ENCODE peak calls at places on chromosomes 12 and 14, in five cellular contexts. I is ovary, Q is SJSA1, S is K562, B is upper lobe of left lung. H is an unnamed sample. For H3K4me1, the result is how much of the 10 kb centered on the place peaks cover.

GRCh38 chr14:105241641-105242040 is 6.7 kb upstream of the BTBD6 start:
- DNase-seq in I (no peak), Q (no peak), S (no peak), B (no peak), H (no peak)

GRCh38 chr14:50943261-50943942 is 881 bp downstream of the PYGL start:
- DNase-seq in I (peak), Q (no peak), S (peak), B (peak), H (no peak)

GRCh38 chr12:115308918-115309317 is 624.9 kb upstream of the TBX3 start:
- DNase-seq in I (no peak), Q (no peak), S (no peak), B (no peak), H (no peak)

GRCh38 chr14:102126807-102127455 is 12.8 kb upstream of the WDR20 start:
- DNase-seq in I (no peak), Q (no peak), S (no peak), B (no peak), H (no peak)

GRCh38 chr12:4417471-4417870 is 28.1 kb downstream of the FGF6 start:
- DNase-seq in I (no peak), Q (no peak), S (no peak), B (no peak), H (no peak)

GRCh38 chr14:30982583-30982982 is 42.9 kb upstream of the AP4S1 start:
- DNase-seq in I (no peak), Q (no peak), S (no peak), B (no peak), H (no peak)

GRCh38 chr12:25023808-25024207 is 74.9 kb upstream of the BCAT1 start:
- DNase-seq in I (no peak), Q (no peak), S (no peak), B (no peak), H (no peak)

GRCh38 chr14:95460647-95461478 is 55.6 kb downstream of the SYNE3 start:
- DNase-seq in I (peak), Q (peak), S (no peak), B (no peak), H (peak)

GRCh38 chr12:79402626-79403025 is 288.1 kb downstream of the PAWR start:
- DNase-seq in I (no peak), Q (no peak), S (no peak), B (no peak), H (no peak)

GRCh38 chr12:79420146-79420618 is 270.6 kb downstream of the PAWR start:
- DNase-seq in I (no peak), Q (peak), S (no peak), B (no peak), H (no peak)

GRCh38 chr12:48192861-48193260 is 9.4 kb downstream of the CCDC184 start:
- DNase-seq in I (no peak), Q (no peak), S (no peak), B (no peak), H (no peak)

GRCh38 chr12:107369679-107370078 is 276.3 kb upstream of the CRY1 start:
- DNase-seq in I (no peak), Q (no peak), S (no peak), B (no peak), H (no peak)

GRCh38 chr14:90434370-90435020 is 37.7 kb downstream of the CALM1 start:
- DNase-seq in I (no peak), Q (no peak), S (no peak), B (no peak), H (no peak)

GRCh38 chr12:101832030-101832429 is 1.3 kb upstream of the GNPTAB start:
- DNase-seq in I (no peak), Q (no peak), S (peak), B (no peak), H (no peak)

GRCh38 chr12:83954939-83955601 is 957.5 kb downstream of the SLC6A15 start:
- DNase-seq in I (no peak), Q (no peak), S (no peak), B (no peak), H (no peak)

GRCh38 chr12:119176267-119177055 is 2.3 kb upstream of the HSPB8 start:
- DNase-seq in I (peak), Q (peak), S (no peak), B (peak), H (peak)

GRCh38 chr12:67669925-67670631 is 21.5 kb downstream of the DYRK2 start:
- DNase-seq in I (no peak), Q (peak), S (no peak), B (no peak), H (no peak)

GRCh38 chr12:67669217-67669924 is 20.8 kb downstream of the DYRK2 start:
- DNase-seq in I (no peak), Q (no peak), S (no peak), B (no peak), H (no peak)

GRCh38 chr12:67665679-67666078 is 17.1 kb downstream of the DYRK2 start:
- DNase-seq in I (no peak), Q (no peak), S (no peak), B (no peak), H (no peak)

GRCh38 chr12:67666605-67667004 is 18.1 kb downstream of the DYRK2 start:
- DNase-seq in I (no peak), Q (no peak), S (no peak), B (no peak), H (no peak)

GRCh38 chr12:67667276-67668073 is 18.9 kb downstream of the DYRK2 start:
- DNase-seq in I (peak), Q (no peak), S (no peak), B (peak), H (no peak)
- H3K4me1 ChIP-seq in I (under half), Q (under half), S (under half), B (under half), H (under half)

DNA sequence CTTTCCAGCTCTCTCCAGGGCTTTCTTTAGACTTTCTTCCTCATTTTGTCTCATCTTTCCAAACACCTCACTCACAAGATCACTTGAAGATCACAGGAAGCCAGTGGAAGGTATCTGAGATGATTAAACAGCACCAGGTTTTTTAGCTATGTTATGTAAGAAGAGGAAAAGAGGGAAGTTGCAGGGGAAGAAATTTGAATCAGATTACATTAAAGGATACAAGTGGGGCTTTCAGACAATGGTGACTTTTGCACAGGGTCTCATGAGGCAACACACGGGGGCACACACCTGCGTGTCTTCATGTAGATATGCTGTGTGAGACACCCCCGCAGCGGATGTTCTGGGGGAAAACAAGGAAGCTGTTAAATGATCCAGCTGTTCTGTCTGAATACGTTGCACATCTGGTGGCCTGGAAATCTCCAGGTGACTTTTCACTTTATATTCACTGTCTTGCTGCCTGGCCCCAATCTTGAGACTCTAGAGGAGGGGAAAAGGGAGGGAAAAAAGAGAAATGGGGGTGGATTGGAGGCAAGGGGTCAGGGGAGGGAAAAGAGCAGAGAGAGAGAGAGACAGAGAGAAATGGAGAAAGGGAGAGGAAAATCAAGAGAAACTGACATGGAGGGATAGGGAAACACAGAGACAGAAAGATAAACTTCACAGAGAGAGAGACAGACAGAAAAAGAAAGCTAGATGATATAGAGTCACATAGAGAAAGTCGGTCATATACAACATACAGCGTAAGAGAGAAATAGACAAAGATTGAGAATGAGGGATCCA is 36.3 kb upstream of the PPP1CC start:
- DNase-seq in I (no peak), Q (no peak), S (no peak), B (no peak), H (no peak)
- H3K4me1 ChIP-seq in I (under half), Q (under half), S (under half), B (under half), H (under half)

GRCh38 chr14:103522028-103522581 is 525 bp downstream of the CKB start:
- DNase-seq in I (peak), Q (no peak), S (peak), B (no peak), H (no peak)

GRCh38 chr14:103522649-103523582 is at the start of gene CKB:
- DNase-seq in I (peak), Q (no peak), S (peak), B (no peak), H (no peak)

GRCh38 chr14:103526247-103526913 is 2.6 kb upstream of the TRMT61A start:
- DNase-seq in I (no peak), Q (no peak), S (no peak), B (no peak), H (no peak)

GRCh38 chr14:103523583-103523969 is 946 bp upstream of the CKB start:
- DNase-seq in I (no peak), Q (no peak), S (no peak), B (no peak), H (no peak)

GRCh38 chr14:103524002-103524785 is 1.6 kb upstream of the CKB start:
- DNase-seq in I (no peak), Q (no peak), S (no peak), B (no peak), H (no peak)
- H3K4me1 ChIP-seq in I (under half), Q (under half), S (half or more), B (half or more), H (under half)

GRCh38 chr12:14955876-14956811 is 5.3 kb downstream of the ARHGDIB start:
- DNase-seq in I (no peak), Q (no peak), S (no peak), B (no peak), H (no peak)

GRCh38 chr12:14952295-14952995 is 9.0 kb downstream of the ARHGDIB start:
- DNase-seq in I (no peak), Q (peak), S (no peak), B (peak), H (peak)

GRCh38 chr12:14950982-14951746 is 10.2 kb downstream of the ARHGDIB start:
- DNase-seq in I (no peak), Q (no peak), S (no peak), B (no peak), H (peak)

GRCh38 chr12:14953752-14954151 is 7.6 kb downstream of the ARHGDIB start:
- DNase-seq in I (no peak), Q (no peak), S (no peak), B (no peak), H (no peak)

DNA sequence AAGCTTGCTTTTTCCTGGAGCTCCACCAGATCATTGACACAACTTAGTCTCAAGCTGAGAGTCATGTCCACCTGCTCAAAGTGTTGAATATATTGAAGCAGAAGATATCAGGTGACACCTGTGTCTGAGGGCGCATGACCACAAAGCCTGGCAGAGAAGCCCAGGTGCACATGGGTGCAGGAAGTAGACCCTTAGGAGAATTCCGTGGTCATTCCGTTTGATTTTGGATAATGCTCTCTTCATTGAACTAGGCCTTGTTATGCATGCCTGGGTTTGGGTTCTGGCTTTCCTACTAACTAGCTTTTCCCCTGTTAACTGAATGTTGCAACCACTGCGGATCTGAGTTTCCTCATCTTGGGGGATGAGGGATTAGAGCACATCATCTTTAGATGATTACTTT is 7.1 kb downstream of the ARHGDIB start:
- DNase-seq in I (no peak), Q (no peak), S (no peak), B (no peak), H (no peak)
- H3K4me1 ChIP-seq in I (under half), Q (under half), S (under half), B (half or more), H (under half)

GRCh38 chr12:50574621-50575348 is 70.0 kb downstream of the DIP2B start:
- DNase-seq in I (no peak), Q (peak), S (no peak), B (no peak), H (no peak)

GRCh38 chr12:50569876-50570275 is 65.1 kb downstream of the DIP2B start:
- DNase-seq in I (no peak), Q (no peak), S (no peak), B (no peak), H (no peak)

GRCh38 chr12:50572275-50572674 is 67.5 kb downstream of the DIP2B start:
- DNase-seq in I (no peak), Q (no peak), S (no peak), B (peak), H (no peak)

GRCh38 chr12:50573271-50573670 is 68.5 kb downstream of the DIP2B start:
- DNase-seq in I (no peak), Q (no peak), S (no peak), B (no peak), H (no peak)

DNA sequence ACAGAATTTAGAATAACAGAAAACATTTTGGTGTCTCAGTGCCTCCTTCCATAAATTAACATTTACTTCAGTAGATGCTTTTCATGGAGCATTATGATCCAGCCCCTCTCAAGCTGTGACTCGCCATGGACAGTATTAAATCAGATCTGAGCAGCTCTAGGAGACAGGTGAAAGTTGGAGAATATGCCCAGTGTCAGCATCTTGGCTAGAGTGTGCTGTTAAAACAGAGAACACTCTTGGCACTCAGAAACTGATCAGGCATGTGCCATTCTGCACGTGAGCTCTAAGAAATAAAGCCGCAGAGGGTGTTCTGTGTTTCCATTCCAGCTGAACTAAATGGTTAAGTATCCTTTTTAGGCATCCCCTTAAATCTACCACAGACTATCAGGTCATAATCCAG is 68.0 kb downstream of the DIP2B start:
- DNase-seq in I (no peak), Q (no peak), S (no peak), B (no peak), H (no peak)
- H3K4me1 ChIP-seq in I (under half), Q (half or more), S (under half), B (half or more), H (under half)

GRCh38 chr12:52630104-52630500 is 11.7 kb upstream of the KRT73 start:
- DNase-seq in I (no peak), Q (no peak), S (no peak), B (no peak), H (no peak)

GRCh38 chr12:52628841-52629240 is 10.5 kb upstream of the KRT73 start:
- DNase-seq in I (no peak), Q (no peak), S (no peak), B (no peak), H (no peak)

GRCh38 chr12:52630609-52631200 is 12.3 kb upstream of the KRT73 start:
- DNase-seq in I (no peak), Q (no peak), S (peak), B (no peak), H (no peak)

GRCh38 chr12:52628111-52628507 is 9.8 kb upstream of the KRT73 start:
- DNase-seq in I (no peak), Q (no peak), S (no peak), B (no peak), H (no peak)

GRCh38 chr12:52629251-52630103 is 11.1 kb upstream of the KRT73 start:
- DNase-seq in I (no peak), Q (no peak), S (no peak), B (no peak), H (no peak)
- H3K4me1 ChIP-seq in I (under half), Q (under half), S (under half), B (under half), H (under half)

GRCh38 chr12:77842430-77842829 is 11.7 kb downstream of the NAV3 start:
- DNase-seq in I (no peak), Q (no peak), S (no peak), B (no peak), H (no peak)

GRCh38 chr12:77841467-77842054 is 10.9 kb downstream of the NAV3 start:
- DNase-seq in I (no peak), Q (no peak), S (no peak), B (no peak), H (no peak)

GRCh38 chr12:77847060-77847541 is 16.4 kb downstream of the NAV3 start:
- DNase-seq in I (no peak), Q (peak), S (no peak), B (no peak), H (no peak)

GRCh38 chr12:77847665-77848431 is 17.2 kb downstream of the NAV3 start:
- DNase-seq in I (no peak), Q (peak), S (no peak), B (no peak), H (peak)

DNA sequence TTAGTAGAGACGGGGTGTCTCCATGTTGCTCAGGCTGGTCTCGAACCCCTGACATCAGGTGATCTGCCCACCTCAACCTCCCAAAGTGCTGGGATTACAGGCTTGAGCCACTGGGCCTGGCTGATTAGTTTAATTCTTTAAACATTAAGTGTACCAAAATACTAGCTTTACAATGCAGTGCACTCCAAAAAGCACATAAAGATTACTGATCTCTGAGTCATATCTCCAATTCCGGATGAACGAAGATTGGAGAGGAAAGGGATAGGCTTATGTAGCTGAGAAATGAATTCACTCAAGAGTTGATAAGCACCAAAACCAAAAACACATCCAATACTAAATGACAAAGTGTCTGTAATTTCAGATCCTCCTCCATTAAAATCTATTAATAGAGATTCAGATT is 15.1 kb downstream of the NAV3 start:
- DNase-seq in I (no peak), Q (peak), S (no peak), B (no peak), H (no peak)
- H3K4me1 ChIP-seq in I (under half), Q (under half), S (under half), B (under half), H (under half)